ENCODE peak calls at places on chromosome 3, in seven cellular contexts. Y is Calu3, L is hepatocyte, H is HTR-8/SVneo, K is NCI-H1105 treated with DMSO at 0.1 percent for 48 hours, I is endothelial cell, E is EH. A is an unnamed sample.

GRCh38 chr3:149969110-149969944 is 1.4 kb downstream of the PFN2 start:
- DNase-seq in E (peak; percentile 90), L (peak; percentile 83), I (peak; percentile 55), K (peak; percentile 91), H (peak; percentile 39), Y (peak; percentile 72), A (no peak)

GRCh38 chr3:143979813-143980212 is 8.2 kb downstream of the DIPK2A start:
- DNase-seq in K (no peak), L (no peak), Y (no peak), H (no peak), I (no peak), E (no peak), A (no peak)

GRCh38 chr3:94249491-94250079 is 186.7 kb downstream of the NSUN3 start:
- DNase-seq in E (peak; percentile 62), Y (peak; percentile 78), K (peak; percentile 58), I (peak; percentile 81), H (peak; percentile 46), L (peak; percentile 80), A (peak; percentile 33)

GRCh38 chr3:155991291-155991690 is 120.8 kb downstream of the GMPS start:
- DNase-seq in E (no peak), K (no peak), Y (no peak), I (no peak), H (no peak), L (peak; percentile 8), A (no peak)

GRCh38 chr3:139934557-139935070 is 371 bp upstream of the CLSTN2 start:
- DNase-seq in I (peak; percentile 73), L (peak; percentile 81), H (peak; percentile 27), E (peak; percentile 18), Y (no peak), K (peak; percentile 93), A (no peak)

GRCh38 chr3:191412764-191413163 is 48.2 kb upstream of the PYDC2 start:
- DNase-seq in K (no peak), Y (no peak), L (peak; percentile 12), E (peak; percentile 99), H (peak; percentile 51), I (peak; percentile 11), A (no peak)

GRCh38 chr3:122183893-122184590 is 574 bp downstream of the CASR start:
- DNase-seq in E (no peak), H (no peak), I (peak; percentile 5), Y (peak; percentile 6), L (no peak), K (no peak), A (no peak)

GRCh38 chr3:171700653-171701052 is 109.6 kb downstream of the PLD1 start:
- DNase-seq in I (no peak), Y (no peak), K (no peak), L (no peak), H (no peak), E (no peak), A (no peak)

GRCh38 chr3:175457301-175457700 is 598.2 kb downstream of the NAALADL2 start:
- DNase-seq in K (no peak), L (no peak), I (no peak), Y (no peak), H (no peak), E (no peak), A (no peak)

GRCh38 chr3:30644615-30645014 is 38.2 kb downstream of the TGFBR2 start:
- DNase-seq in E (peak; percentile 86), Y (peak; percentile 20), L (no peak), I (no peak), H (peak; percentile 53), K (no peak), A (peak; percentile 44)

GRCh38 chr3:127089487-127090145 is 103.3 kb upstream of the PRR23E start:
- DNase-seq in K (no peak), L (no peak), E (no peak), Y (no peak), H (no peak), I (no peak), A (no peak)

GRCh38 chr3:7787871-7788828 is 713.5 kb upstream of the LMCD1 start:
- DNase-seq in H (no peak), E (no peak), Y (peak; percentile 26), K (no peak), I (no peak), L (peak; percentile 46), A (no peak)

GRCh38 chr3:127426444-127427168 is 138.8 kb upstream of the PRR20G start:
- DNase-seq in L (no peak), I (no peak), Y (no peak), E (no peak), H (no peak), K (no peak), A (no peak)

GRCh38 chr3:148269816-148270215 is 427.9 kb upstream of the AGTR1 start:
- DNase-seq in I (no peak), Y (no peak), L (no peak), H (no peak), K (no peak), E (peak; percentile 34), A (no peak)

GRCh38 chr3:17479681-17480405 is 262.6 kb downstream of the TBC1D5 start:
- DNase-seq in I (no peak), H (no peak), Y (no peak), E (no peak), L (no peak), K (no peak), A (no peak)

GRCh38 chr3:67704322-67704721 is 49.9 kb upstream of the SUCLG2 start:
- DNase-seq in K (no peak), Y (no peak), H (no peak), L (no peak), I (no peak), E (no peak), A (no peak)

GRCh38 chr3:20511863-20512262 is 325.9 kb upstream of the SGO1 start:
- DNase-seq in I (peak; percentile 4), E (peak; percentile 88), K (peak; percentile 58), L (peak; percentile 75), Y (peak; percentile 12), H (peak; percentile 35), A (no peak)

GRCh38 chr3:60399295-60399694 is 852.0 kb downstream of the FHIT start:
- DNase-seq in L (no peak), I (no peak), H (no peak), Y (no peak), E (no peak), K (peak; percentile 21), A (no peak)

GRCh38 chr3:27253391-27253790 is 115.8 kb downstream of the NEK10 start:
- DNase-seq in L (no peak), H (no peak), I (no peak), Y (no peak), E (no peak), K (no peak), A (no peak)

A was measured in effector CD4-positive, alpha-beta T cell.